ENCODE peak calls at places on chromosomes 7 and 10, in five cellular contexts. Z is cardiac muscle cell, J is NCI-H2171, F is EL, X is Peyer's patch. W is an unnamed sample.

GRCh38 chr7:116598278-116598677 is 73.4 kb downstream of the CAV1 start:
- DNase-seq in Z (no peak), J (no peak), F (no peak), X (no peak), W (no peak)

GRCh38 chr7:70143089-70144044 is 545.1 kb downstream of the AUTS2 start:
- DNase-seq in Z (no peak), J (peak; percentile 43), F (no peak), X (no peak), W (no peak)

GRCh38 chr10:71217266-71218045 is 5.1 kb downstream of the UNC5B start:
- DNase-seq in Z (peak; percentile 76), J (no peak), F (peak; percentile 24), X (peak; percentile 52), W (no peak)

GRCh38 chr10:129550111-129550510 is 83.1 kb downstream of the MGMT start:
- DNase-seq in Z (no peak), J (no peak), F (no peak), X (no peak), W (no peak)

GRCh38 chr10:3251172-3251571 is 78.6 kb upstream of the PITRM1 start:
- DNase-seq in Z (no peak), J (no peak), F (no peak), X (peak; percentile 22), W (no peak)

GRCh38 chr7:7524121-7524520 is 11.6 kb downstream of the COL28A1 start:
- DNase-seq in Z (no peak), J (no peak), F (no peak), X (no peak), W (no peak)

GRCh38 chr10:108249940-108250339 is 1085.4 kb upstream of the SORCS1 start:
- DNase-seq in Z (no peak), J (no peak), F (no peak), X (no peak), W (no peak)

GRCh38 chr10:22324413-22324812 is 3.5 kb downstream of the BMI1 start:
- DNase-seq in Z (no peak), J (no peak), F (no peak), X (no peak), W (no peak)

GRCh38 chr10:91590904-91591791 is 41.7 kb downstream of the PPP1R3C start:
- DNase-seq in Z (peak; percentile 64), J (peak; percentile 10), F (peak; percentile 78), X (peak; percentile 52), W (no peak)

GRCh38 chr7:3159445-3159844 is 115.8 kb upstream of the CARD11 start:
- DNase-seq in Z (no peak), J (peak; percentile 70), F (no peak), X (no peak), W (no peak)

GRCh38 chr7:13467111-13467547 is 522.3 kb downstream of the ETV1 start:
- DNase-seq in Z (no peak), J (peak; percentile 86), F (no peak), X (no peak), W (no peak)

GRCh38 chr10:66934711-66935110 is 8.9 kb downstream of the LRRTM3 start:
- DNase-seq in Z (no peak), J (no peak), F (no peak), X (no peak), W (no peak)

GRCh38 chr10:114642729-114643128 is 15.3 kb downstream of the ABLIM1 start:
- DNase-seq in Z (no peak), J (no peak), F (no peak), X (no peak), W (no peak)

GRCh38 chr7:99616359-99617186 is at the start of gene ZSCAN25:
- DNase-seq in Z (peak; percentile 92), J (peak; percentile 92), F (peak; percentile 89), X (peak; percentile 94), W (peak; percentile 79)

GRCh38 chr7:95605275-95605674 is 9.0 kb upstream of the PDK4 start:
- DNase-seq in Z (no peak), J (no peak), F (no peak), X (peak; percentile 45), W (no peak)

GRCh38 chr10:111211756-111212155 is 134.9 kb downstream of the ADRA2A start:
- DNase-seq in Z (no peak), J (no peak), F (peak; percentile 86), X (no peak), W (no peak)

GRCh38 chr10:126208736-126209317 is 179.4 kb downstream of the ADAM12 start:
- DNase-seq in Z (peak; percentile 45), J (peak; percentile 8), F (no peak), X (no peak), W (no peak)

GRCh38 chr7:80277434-80278427 is 143.1 kb downstream of the GNAI1 start:
- DNase-seq in Z (no peak), J (peak; percentile 2), F (peak; percentile 52), X (no peak), W (no peak)

GRCh38 chr10:59175538-59176240 is 754 bp upstream of the PHYHIPL start:
- DNase-seq in Z (peak; percentile 12), J (no peak), F (no peak), X (peak; percentile 44), W (no peak)

GRCh38 chr10:101683226-101683625 is 11.7 kb downstream of the FBXW4 start:
- DNase-seq in Z (no peak), J (no peak), F (peak; percentile 82), X (no peak), W (no peak)

GRCh38 chr7:157307534-157307838 is 29.3 kb upstream of the DNAJB6 start:
- DNase-seq in Z (no peak), J (no peak), F (no peak), X (no peak), W (no peak)

GRCh38 chr10:30389543-30389942 is 40.5 kb upstream of the MTPAP start:
- DNase-seq in Z (no peak), J (no peak), F (no peak), X (no peak), W (no peak)

GRCh38 chr10:59240581-59241183 is 64.2 kb downstream of the PHYHIPL start:
- DNase-seq in Z (peak; percentile 57), J (no peak), F (peak; percentile 33), X (no peak), W (peak; percentile 20)

GRCh38 chr10:22913474-22914092 is 14.3 kb upstream of the ARMC3 start:
- DNase-seq in Z (no peak), J (no peak), F (no peak), X (no peak), W (no peak)

GRCh38 chr7:101816499-101817030 is 861 bp upstream of the CUX1 start:
- DNase-seq in Z (peak; percentile 83), J (no peak), F (peak; percentile 38), X (peak; percentile 72), W (no peak)

GRCh38 chr10:84493951-84494848 is 165.8 kb downstream of the CCSER2 start:
- DNase-seq in Z (no peak), J (no peak), F (peak; percentile 80), X (no peak), W (no peak)